ENCODE peak calls at places on chromosomes 2 and 18, in eight cellular contexts. One of them, this sample, is unnamed.

GRCh38 chr2:73984922-73985317 is 210 bp downstream of the TET3 start:
- DNase-seq in HT1080: no peak
- DNase-seq in dermis blood vessel endothelial cell: peak
- DNase-seq in HT-29: peak
- DNase-seq in HTR-8/SVneo: no peak
- DNase-seq in left ventricle myocardium inferior: peak
- DNase-seq in sciatic nerve: peak
- DNase-seq in fibroblast of mammary gland: no peak
- DNase-seq in this sample: peak

GRCh38 chr2:34229998-34230397 is 630.9 kb upstream of the FAM98A start:
- DNase-seq in HT-29: no peak
- DNase-seq in left ventricle myocardium inferior: no peak
- DNase-seq in sciatic nerve: no peak
- DNase-seq in dermis blood vessel endothelial cell: no peak
- DNase-seq in fibroblast of mammary gland: no peak
- DNase-seq in HTR-8/SVneo: no peak
- DNase-seq in HT1080: no peak
- DNase-seq in this sample: no peak

GRCh38 chr18:67574749-67575148 is 58.2 kb upstream of the DSEL start:
- DNase-seq in HT1080: no peak
- DNase-seq in fibroblast of mammary gland: no peak
- DNase-seq in sciatic nerve: no peak
- DNase-seq in HT-29: no peak
- DNase-seq in left ventricle myocardium inferior: no peak
- DNase-seq in HTR-8/SVneo: no peak
- DNase-seq in dermis blood vessel endothelial cell: no peak
- DNase-seq in this sample: no peak

GRCh38 chr2:91975130-91975491 is 2896.1 kb upstream of the TEKT4 start:
- DNase-seq in HT1080: no peak
- DNase-seq in dermis blood vessel endothelial cell: no peak
- DNase-seq in left ventricle myocardium inferior: no peak
- DNase-seq in HT-29: no peak
- DNase-seq in sciatic nerve: no peak
- DNase-seq in HTR-8/SVneo: no peak
- DNase-seq in fibroblast of mammary gland: no peak
- DNase-seq in this sample: no peak

GRCh38 chr2:239689410-239689809 is 288.6 kb upstream of the HDAC4 start:
- DNase-seq in HT1080: no peak
- DNase-seq in HTR-8/SVneo: no peak
- DNase-seq in left ventricle myocardium inferior: no peak
- DNase-seq in sciatic nerve: peak
- DNase-seq in HT-29: no peak
- DNase-seq in fibroblast of mammary gland: no peak
- DNase-seq in dermis blood vessel endothelial cell: no peak
- DNase-seq in this sample: no peak

GRCh38 chr2:165406053-165406628 is 63.4 kb upstream of the CSRNP3 start:
- DNase-seq in dermis blood vessel endothelial cell: no peak
- DNase-seq in HT-29: peak
- DNase-seq in sciatic nerve: no peak
- DNase-seq in fibroblast of mammary gland: peak
- DNase-seq in HT1080: peak
- DNase-seq in left ventricle myocardium inferior: no peak
- DNase-seq in HTR-8/SVneo: no peak
- DNase-seq in this sample: no peak

GRCh38 chr2:167294775-167295140 is 406.5 kb downstream of the XIRP2 start:
- DNase-seq in dermis blood vessel endothelial cell: peak
- DNase-seq in fibroblast of mammary gland: no peak
- DNase-seq in left ventricle myocardium inferior: no peak
- DNase-seq in HT1080: no peak
- DNase-seq in sciatic nerve: no peak
- DNase-seq in HT-29: no peak
- DNase-seq in HTR-8/SVneo: no peak
- DNase-seq in this sample: no peak

GRCh38 chr2:205778326-205778725 is 96.0 kb downstream of the NRP2 start:
- DNase-seq in left ventricle myocardium inferior: no peak
- DNase-seq in fibroblast of mammary gland: no peak
- DNase-seq in sciatic nerve: no peak
- DNase-seq in HT-29: no peak
- DNase-seq in HTR-8/SVneo: no peak
- DNase-seq in dermis blood vessel endothelial cell: no peak
- DNase-seq in HT1080: no peak
- DNase-seq in this sample: no peak

GRCh38 chr2:64234150-64234549 is 89.9 kb upstream of the PELI1 start:
- DNase-seq in dermis blood vessel endothelial cell: no peak
- DNase-seq in HTR-8/SVneo: no peak
- DNase-seq in fibroblast of mammary gland: no peak
- DNase-seq in left ventricle myocardium inferior: no peak
- DNase-seq in sciatic nerve: no peak
- DNase-seq in HT-29: no peak
- DNase-seq in HT1080: no peak
- DNase-seq in this sample: no peak

GRCh38 chr2:64876137-64876647 is 113.0 kb upstream of the SLC1A4 start:
- DNase-seq in fibroblast of mammary gland: peak
- DNase-seq in dermis blood vessel endothelial cell: peak
- DNase-seq in HTR-8/SVneo: peak
- DNase-seq in HT1080: peak
- DNase-seq in HT-29: peak
- DNase-seq in left ventricle myocardium inferior: no peak
- DNase-seq in sciatic nerve: no peak
- DNase-seq in this sample: peak

GRCh38 chr18:76518073-76518472 is 23.0 kb upstream of the ZNF516 start:
- DNase-seq in sciatic nerve: no peak
- DNase-seq in fibroblast of mammary gland: peak
- DNase-seq in dermis blood vessel endothelial cell: no peak
- DNase-seq in left ventricle myocardium inferior: no peak
- DNase-seq in HTR-8/SVneo: no peak
- DNase-seq in HT1080: no peak
- DNase-seq in HT-29: no peak
- DNase-seq in this sample: no peak

GRCh38 chr2:2940702-2941655 is 436.6 kb downstream of the EIPR1 start:
- DNase-seq in HT1080: no peak
- DNase-seq in fibroblast of mammary gland: no peak
- DNase-seq in dermis blood vessel endothelial cell: no peak
- DNase-seq in left ventricle myocardium inferior: no peak
- DNase-seq in sciatic nerve: no peak
- DNase-seq in HTR-8/SVneo: no peak
- DNase-seq in HT-29: no peak
- DNase-seq in this sample: no peak

GRCh38 chr2:138227195-138227594 is 262.9 kb downstream of the HNMT start:
- DNase-seq in HT1080: no peak
- DNase-seq in fibroblast of mammary gland: no peak
- DNase-seq in HTR-8/SVneo: no peak
- DNase-seq in left ventricle myocardium inferior: no peak
- DNase-seq in HT-29: no peak
- DNase-seq in dermis blood vessel endothelial cell: no peak
- DNase-seq in sciatic nerve: no peak
- DNase-seq in this sample: no peak

GRCh38 chr2:152222975-152223638 is 47.5 kb upstream of the STAM2 start:
- DNase-seq in HT-29: peak
- DNase-seq in sciatic nerve: peak
- DNase-seq in fibroblast of mammary gland: peak
- DNase-seq in left ventricle myocardium inferior: peak
- DNase-seq in HT1080: peak
- DNase-seq in dermis blood vessel endothelial cell: peak
- DNase-seq in HTR-8/SVneo: peak
- DNase-seq in this sample: peak

GRCh38 chr2:208315081-208315788 is 49.2 kb downstream of the PIKFYVE start:
- DNase-seq in dermis blood vessel endothelial cell: no peak
- DNase-seq in fibroblast of mammary gland: peak
- DNase-seq in sciatic nerve: no peak
- DNase-seq in HT1080: no peak
- DNase-seq in HTR-8/SVneo: no peak
- DNase-seq in left ventricle myocardium inferior: no peak
- DNase-seq in HT-29: no peak
- DNase-seq in this sample: peak

GRCh38 chr18:79949571-79950439 is 1.6 kb downstream of the SLC66A2 start:
- DNase-seq in dermis blood vessel endothelial cell: peak
- DNase-seq in fibroblast of mammary gland: no peak
- DNase-seq in HT-29: no peak
- DNase-seq in HTR-8/SVneo: no peak
- DNase-seq in left ventricle myocardium inferior: peak
- DNase-seq in HT1080: no peak
- DNase-seq in sciatic nerve: peak
- DNase-seq in this sample: no peak

GRCh38 chr2:114368705-114369104 is 73.7 kb upstream of the DPP10 start:
- DNase-seq in sciatic nerve: no peak
- DNase-seq in left ventricle myocardium inferior: no peak
- DNase-seq in fibroblast of mammary gland: peak
- DNase-seq in HT1080: no peak
- DNase-seq in HT-29: no peak
- DNase-seq in HTR-8/SVneo: no peak
- DNase-seq in dermis blood vessel endothelial cell: no peak
- DNase-seq in this sample: no peak

GRCh38 chr2:84880645-84881521 is at the start of gene TRABD2A:
- DNase-seq in sciatic nerve: peak
- DNase-seq in HT1080: peak
- DNase-seq in dermis blood vessel endothelial cell: no peak
- DNase-seq in fibroblast of mammary gland: peak
- DNase-seq in left ventricle myocardium inferior: no peak
- DNase-seq in HTR-8/SVneo: no peak
- DNase-seq in HT-29: no peak
- DNase-seq in this sample: peak

GRCh38 chr2:150859162-150859561 is 371.7 kb upstream of the RND3 start:
- DNase-seq in dermis blood vessel endothelial cell: no peak
- DNase-seq in HT1080: no peak
- DNase-seq in left ventricle myocardium inferior: no peak
- DNase-seq in sciatic nerve: no peak
- DNase-seq in fibroblast of mammary gland: no peak
- DNase-seq in HTR-8/SVneo: no peak
- DNase-seq in HT-29: no peak
- DNase-seq in this sample: no peak

GRCh38 chr18:49491857-49492693 is 5.0 kb upstream of the C18orf32 start:
- DNase-seq in dermis blood vessel endothelial cell: peak
- DNase-seq in fibroblast of mammary gland: peak
- DNase-seq in sciatic nerve: peak
- DNase-seq in left ventricle myocardium inferior: peak
- DNase-seq in HT1080: peak
- DNase-seq in HTR-8/SVneo: peak
- DNase-seq in HT-29: peak
- DNase-seq in this sample: peak